ENCODE peak calls at places on chromosome 11, in four cellular contexts. Y, B, X and N are unnamed samples.

GRCh38 chr11:76776472-76776871 is 6.7 kb upstream of the TSKU start:
- DNase-seq in Y (no peak), B (no peak), X (no peak), N (no peak)

GRCh38 chr11:47355283-47356128 is 3.0 kb upstream of the MYBPC3 start:
- DNase-seq in Y (peak; percentile 92), B (peak; percentile 72), X (peak; percentile 82), N (peak; percentile 88)

GRCh38 chr11:105111145-105111944 is 28.2 kb downstream of the CARD18 start:
- DNase-seq in Y (no peak), B (no peak), X (no peak), N (no peak)

GRCh38 chr11:113242767-113243397 is 71.5 kb upstream of the TTC12 start:
- DNase-seq in Y (peak; percentile 28), B (no peak), X (no peak), N (no peak)

GRCh38 chr11:116461789-116462188 is 311.0 kb downstream of the BUD13 start:
- DNase-seq in Y (peak; percentile 46), B (peak; percentile 4), X (peak; percentile 70), N (no peak)

GRCh38 chr11:121767433-121767832 is 314.7 kb upstream of the SORL1-AS1 start:
- DNase-seq in Y (no peak), B (no peak), X (no peak), N (no peak)

GRCh38 chr11:117686711-117687110 is 110.3 kb downstream of the DSCAML1 start:
- DNase-seq in Y (no peak), B (no peak), X (no peak), N (no peak)

GRCh38 chr11:33706961-33707360 is 6.3 kb upstream of the C11orf91 start:
- DNase-seq in Y (no peak), B (no peak), X (no peak), N (no peak)

GRCh38 chr11:112128483-112129121 is 35.3 kb downstream of the IL18 start:
- DNase-seq in Y (no peak), B (no peak), X (peak; percentile 89), N (peak; percentile 37)

GRCh38 chr11:100629671-100630070 is 57.4 kb upstream of the ARHGAP42 start:
- DNase-seq in Y (no peak), B (no peak), X (no peak), N (no peak)

GRCh38 chr11:124194696-124195418 is 11.7 kb downstream of the OR10D3 start:
- DNase-seq in Y (peak; percentile 57), B (peak; percentile 2), X (peak; percentile 71), N (no peak)

GRCh38 chr11:87059596-87059995 is 21.9 kb downstream of the TMEM135 start:
- DNase-seq in Y (no peak), B (no peak), X (no peak), N (no peak)

GRCh38 chr11:83610996-83611395 is 324.8 kb upstream of the CCDC90B start:
- DNase-seq in Y (no peak), B (peak; percentile 27), X (no peak), N (no peak)

GRCh38 chr11:122661182-122661945 is 5.8 kb downstream of the UBASH3B start:
- DNase-seq in Y (peak; percentile 29), B (no peak), X (peak; percentile 93), N (no peak)

GRCh38 chr11:2929511-2929879 is 275 bp upstream of the PHLDA2 start:
- DNase-seq in Y (no peak), B (no peak), X (no peak), N (peak; percentile 51)

GRCh38 chr11:45180888-45181594 is 34.6 kb downstream of the PRDM11 start:
- DNase-seq in Y (peak; percentile 89), B (no peak), X (no peak), N (no peak)

GRCh38 chr11:57071829-57072228 is 83.1 kb downstream of the OR5AK2 start:
- DNase-seq in Y (no peak), B (no peak), X (no peak), N (no peak)

GRCh38 chr11:120230433-120231071 is 9.4 kb upstream of the POU2F3 start:
- DNase-seq in Y (no peak), B (no peak), X (no peak), N (no peak)

GRCh38 chr11:125918140-125918840 is 14.0 kb downstream of the DDX25 start:
- DNase-seq in Y (no peak), B (no peak), X (no peak), N (no peak)

GRCh38 chr11:115256326-115257197 is 247.7 kb downstream of the CADM1 start:
- DNase-seq in Y (peak; percentile 27), B (no peak), X (no peak), N (no peak)

GRCh38 chr11:66264893-66265292 is 3.5 kb upstream of the RAB1B start:
- DNase-seq in Y (peak; percentile 68), B (no peak), X (no peak), N (no peak)

GRCh38 chr11:34859496-34859895 is 56.7 kb downstream of the APIP start:
- DNase-seq in Y (no peak), B (no peak), X (no peak), N (no peak)

GRCh38 chr11:102476812-102477211 is 24.2 kb upstream of the TMEM123 start:
- DNase-seq in Y (peak; percentile 64), B (no peak), X (peak; percentile 23), N (no peak)

GRCh38 chr11:8224711-8225110 is 39.0 kb downstream of the LMO1 start:
- DNase-seq in Y (no peak), B (no peak), X (no peak), N (no peak)

GRCh38 chr11:78402842-78403241 is 14.8 kb downstream of the GAB2 start:
- DNase-seq in Y (no peak), B (no peak), X (no peak), N (no peak)

GRCh38 chr11:12377824-12378593 is 638 bp downstream of the PARVA start:
- DNase-seq in Y (peak; percentile 86), B (no peak), X (peak; percentile 33), N (no peak)

GRCh38 chr11:6931146-6931713 is 5.0 kb downstream of the ZNF215 start:
- DNase-seq in Y (no peak), B (no peak), X (no peak), N (no peak)

GRCh38 chr11:18384157-18384641 is 10.2 kb upstream of the LDHA start:
- DNase-seq in Y (peak; percentile 27), B (no peak), X (peak; percentile 2), N (no peak)

GRCh38 chr11:73760066-73760679 is 701 bp downstream of the RAB6A start:
- DNase-seq in Y (peak; percentile 56), B (no peak), X (no peak), N (no peak)

GRCh38 chr11:34805937-34806336 is 110.2 kb downstream of the APIP start:
- DNase-seq in Y (no peak), B (no peak), X (no peak), N (no peak)

GRCh38 chr11:4076774-4077173 is 17.8 kb upstream of the RRM1 start:
- DNase-seq in Y (no peak), B (no peak), X (no peak), N (no peak)

GRCh38 chr11:47393163-47394049 is 15.0 kb upstream of the SLC39A13 start:
- DNase-seq in Y (peak; percentile 35), B (no peak), X (no peak), N (no peak)

GRCh38 chr11:27443746-27444465 is 28.7 kb downstream of the LGR4 start:
- DNase-seq in Y (peak; percentile 44), B (no peak), X (peak; percentile 97), N (no peak)

GRCh38 chr11:19444231-19444630 is 203.5 kb upstream of the E2F8 start:
- DNase-seq in Y (no peak), B (no peak), X (no peak), N (no peak)

GRCh38 chr11:128599729-128600128 is 12.4 kb upstream of the ETS1 start:
- DNase-seq in Y (no peak), B (no peak), X (no peak), N (no peak)

GRCh38 chr11:77303328-77303727 is 1.8 kb upstream of the GDPD4 start:
- DNase-seq in Y (no peak), B (no peak), X (no peak), N (no peak)

GRCh38 chr11:128447233-128447632 is 140.1 kb downstream of the ETS1 start:
- DNase-seq in Y (no peak), B (no peak), X (no peak), N (no peak)

GRCh38 chr11:108733479-108734116 is 68.7 kb downstream of the DDX10 start:
- DNase-seq in Y (no peak), B (no peak), X (no peak), N (no peak)